ENCODE peak calls at places on chromosomes 13 and 19, in nine cellular contexts. I is kidney; Y is activated T-helper 1 cell treated with anti-CD3 and anti-CD28 coated beads, Interleukin-12 subunit alpha, Interleukin-12 subunit beta, Interleukin-2, Interleukin-4 antibody, amounts not matched to agents 30 ng/mL and 10 ng/mL and 1 ng/mL, durations not matched to agents 14 hours and 24 hours and 36 hours; N is fibroblast of mammary gland; E is CD4-positive, alpha-beta T cell; D is left lung; V is NCI-H1694 treated with DMSO at 0.1 percent for 48 hours; P is small intestine; K is left ventricle myocardium inferior. R is an unnamed sample.

GRCh38 chr13:112213467-112214245 is 146.7 kb downstream of the SOX1 start:
- DNase-seq in I (no peak), Y (no peak), N (no peak), E (no peak), D (no peak), V (no peak), P (peak), K (no peak), R (no peak)

GRCh38 chr19:14081797-14082674 is 3.5 kb downstream of the C19orf67 start:
- DNase-seq in I (peak), Y (peak), N (peak), E (no peak), D (peak), V (no peak), P (no peak), K (peak), R (no peak)

GRCh38 chr19:46016426-46017094 is 6.3 kb downstream of the PGLYRP1 start:
- DNase-seq in I (peak), Y (peak), N (peak), E (peak), D (peak), V (peak), P (peak), K (peak), R (peak)

GRCh38 chr13:110634558-110634957 is 19.2 kb downstream of the NAXD start:
- DNase-seq in I (no peak), Y (no peak), N (peak), E (no peak), D (peak), V (no peak), P (no peak), K (no peak), R (no peak)

GRCh38 chr13:106772202-106772601 is 204.3 kb upstream of the ARGLU1 start:
- DNase-seq in I (no peak), Y (no peak), N (no peak), E (no peak), D (no peak), V (no peak), P (no peak), K (no peak), R (no peak)

GRCh38 chr19:12868540-12869112 is 12.6 kb downstream of the DNASE2 start:
- DNase-seq in I (no peak), Y (no peak), N (no peak), E (no peak), D (no peak), V (no peak), P (no peak), K (no peak), R (no peak)

GRCh38 chr13:88937381-88937780 is 1266.2 kb downstream of the SLITRK5 start:
- DNase-seq in I (no peak), Y (no peak), N (no peak), E (no peak), D (no peak), V (no peak), P (no peak), K (no peak), R (peak)

GRCh38 chr13:43229506-43229905 is 206.1 kb downstream of the DNAJC15 start:
- DNase-seq in I (no peak), Y (no peak), N (peak), E (no peak), D (no peak), V (no peak), P (no peak), K (no peak), R (no peak)

GRCh38 chr13:50993908-50994307 is 84.3 kb downstream of the RNASEH2B start:
- DNase-seq in I (no peak), Y (no peak), N (peak), E (no peak), D (no peak), V (peak), P (no peak), K (no peak), R (no peak)

GRCh38 chr19:48381178-48381950 is 10.0 kb downstream of the KDELR1 start:
- DNase-seq in I (no peak), Y (no peak), N (no peak), E (no peak), D (no peak), V (no peak), P (no peak), K (no peak), R (no peak)

GRCh38 chr19:49858591-49858985 is 7.6 kb downstream of the PTOV1 start:
- DNase-seq in I (no peak), Y (no peak), N (no peak), E (no peak), D (peak), V (no peak), P (no peak), K (no peak), R (no peak)

GRCh38 chr19:10881403-10882107 is 10.2 kb downstream of the CARM1 start:
- DNase-seq in I (no peak), Y (no peak), N (no peak), E (no peak), D (no peak), V (no peak), P (no peak), K (no peak), R (no peak)

GRCh38 chr19:30071871-30072270 is 129.8 kb downstream of the URI1 start:
- DNase-seq in I (peak), Y (no peak), N (no peak), E (no peak), D (no peak), V (no peak), P (no peak), K (no peak), R (no peak)

GRCh38 chr19:44943801-44944249 is 1.8 kb downstream of the APOC4 start:
- DNase-seq in I (no peak), Y (no peak), N (peak), E (no peak), D (peak), V (no peak), P (no peak), K (peak), R (no peak)

GRCh38 chr13:78022164-78022877 is 103.7 kb upstream of the EDNRB start:
- DNase-seq in I (no peak), Y (peak), N (peak), E (no peak), D (no peak), V (no peak), P (peak), K (no peak), R (no peak)

GRCh38 chr13:30000373-30000770 is 150.0 kb upstream of the UBL3 start:
- DNase-seq in I (no peak), Y (no peak), N (no peak), E (no peak), D (no peak), V (no peak), P (no peak), K (no peak), R (no peak)

GRCh38 chr19:33784432-33784831 is 12.2 kb upstream of the KCTD15 start:
- DNase-seq in I (no peak), Y (no peak), N (peak), E (no peak), D (no peak), V (no peak), P (no peak), K (no peak), R (no peak)

GRCh38 chr19:55255618-55256423 is 3.0 kb downstream of the PPP6R1 start:
- DNase-seq in I (peak), Y (peak), N (peak), E (no peak), D (peak), V (no peak), P (peak), K (no peak), R (no peak)

GRCh38 chr13:37014609-37015008 is 14.0 kb downstream of the EXOSC8 start:
- DNase-seq in I (no peak), Y (no peak), N (no peak), E (no peak), D (no peak), V (no peak), P (no peak), K (no peak), R (no peak)

GRCh38 chr13:36432106-36432544 is at the start of gene CCNA1:
- DNase-seq in I (no peak), Y (peak), N (peak), E (no peak), D (peak), V (no peak), P (no peak), K (peak), R (peak)

GRCh38 chr19:33811246-33811645 is 14.6 kb downstream of the KCTD15 start:
- DNase-seq in I (no peak), Y (no peak), N (no peak), E (no peak), D (no peak), V (no peak), P (no peak), K (no peak), R (no peak)

GRCh38 chr13:32407854-32408253 is 20.1 kb downstream of the N4BP2L1 start:
- DNase-seq in I (no peak), Y (no peak), N (no peak), E (no peak), D (no peak), V (no peak), P (no peak), K (no peak), R (no peak)

GRCh38 chr19:3045885-3046603 is 16.3 kb downstream of the TLE5 start:
- DNase-seq in I (no peak), Y (no peak), N (no peak), E (no peak), D (no peak), V (no peak), P (no peak), K (no peak), R (no peak)